ENCODE peak calls at places on chromosome 10, in six cellular contexts. E is esophagus squamous epithelium, Y is NB4, W is stomach, Z is transverse colon, A is suprapubic skin. M is an unnamed sample.
A peak's percentile ranks its signal among the peaks of the same experiment; 100 is the strongest.

GRCh38 chr10:78396754-78397153 is 363.1 kb downstream of the RPS24 start:
- DNase-seq in E (no peak), W (no peak), Y (no peak), Z (no peak), A (no peak), M (no peak)

GRCh38 chr10:119396008-119396708 is 146.4 kb downstream of the RGS10 start:
- DNase-seq in Y (no peak), W (no peak), E (no peak), Z (no peak), A (no peak), M (no peak)

GRCh38 chr10:101014966-101015581 is 15.5 kb downstream of the LZTS2 start:
- DNase-seq in W (no peak), Y (peak; percentile 51), A (no peak), E (no peak), Z (no peak), M (peak; percentile 68)

GRCh38 chr10:5494611-5495010 is 4.8 kb downstream of the CALML5 start:
- DNase-seq in A (peak; percentile 59), Z (no peak), Y (no peak), W (no peak), E (no peak), M (no peak)

GRCh38 chr10:74683621-74684114 is 142.7 kb upstream of the KAT6B start:
- DNase-seq in Y (no peak), A (no peak), E (no peak), W (no peak), Z (no peak), M (no peak)

GRCh38 chr10:103612462-103613365 is 119.2 kb downstream of the NEURL1 start:
- DNase-seq in Y (no peak), E (no peak), Z (no peak), W (no peak), A (no peak), M (no peak)

GRCh38 chr10:31090894-31091607 is 59.4 kb upstream of the ZNF438 start:
- DNase-seq in A (no peak), Z (no peak), W (no peak), E (no peak), Y (no peak), M (no peak)

GRCh38 chr10:122461367-122461728 is at the start of gene HTRA1:
- DNase-seq in E (no peak), W (peak; percentile 56), A (no peak), Y (no peak), Z (peak; percentile 52), M (no peak)

GRCh38 chr10:2279666-2280065 is 542.3 kb upstream of the ADARB2 start:
- DNase-seq in Y (no peak), E (no peak), W (no peak), Z (no peak), A (no peak), M (no peak)

GRCh38 chr10:32349199-32349585 is 2.2 kb upstream of the EPC1 start:
- DNase-seq in Y (no peak), W (no peak), Z (no peak), E (no peak), A (no peak), M (no peak)

GRCh38 chr10:126969310-126969709 is 64.1 kb downstream of the DOCK1 start:
- DNase-seq in A (peak; percentile 65), Z (peak; percentile 36), E (no peak), W (no peak), Y (no peak), M (no peak)

GRCh38 chr10:91556691-91557529 is 76.0 kb downstream of the PPP1R3C start:
- DNase-seq in A (no peak), E (no peak), Y (peak; percentile 21), W (peak; percentile 68), Z (no peak), M (no peak)

GRCh38 chr10:133520193-133520738 is 6.9 kb upstream of the CYP2E1 start:
- DNase-seq in A (peak; percentile 86), W (peak; percentile 90), E (peak; percentile 12), Y (peak; percentile 95), Z (peak; percentile 89), M (no peak)

GRCh38 chr10:62885656-62886461 is 69.7 kb upstream of the EGR2 start:
- DNase-seq in A (no peak), Y (peak; percentile 87), E (no peak), W (no peak), Z (no peak), M (no peak)

GRCh38 chr10:119517235-119518141 is 25.0 kb downstream of the RGS10 start:
- DNase-seq in E (no peak), Z (peak; percentile 59), A (no peak), W (peak; percentile 36), Y (peak; percentile 86), M (no peak)

GRCh38 chr10:116109881-116110280 is 163.1 kb downstream of the GFRA1 start:
- DNase-seq in Y (no peak), W (peak; percentile 8), E (no peak), Z (no peak), A (no peak), M (no peak)

GRCh38 chr10:100341953-100342626 is 4.9 kb upstream of the SCD start:
- DNase-seq in W (peak; percentile 55), Y (peak; percentile 73), A (no peak), E (no peak), Z (peak; percentile 68), M (no peak)

GRCh38 chr10:114304017-114304565 is 65.0 kb downstream of the VWA2 start:
- DNase-seq in Y (peak; percentile 78), A (no peak), W (peak; percentile 83), Z (peak; percentile 84), E (no peak), M (peak; percentile 63)

DNA sequence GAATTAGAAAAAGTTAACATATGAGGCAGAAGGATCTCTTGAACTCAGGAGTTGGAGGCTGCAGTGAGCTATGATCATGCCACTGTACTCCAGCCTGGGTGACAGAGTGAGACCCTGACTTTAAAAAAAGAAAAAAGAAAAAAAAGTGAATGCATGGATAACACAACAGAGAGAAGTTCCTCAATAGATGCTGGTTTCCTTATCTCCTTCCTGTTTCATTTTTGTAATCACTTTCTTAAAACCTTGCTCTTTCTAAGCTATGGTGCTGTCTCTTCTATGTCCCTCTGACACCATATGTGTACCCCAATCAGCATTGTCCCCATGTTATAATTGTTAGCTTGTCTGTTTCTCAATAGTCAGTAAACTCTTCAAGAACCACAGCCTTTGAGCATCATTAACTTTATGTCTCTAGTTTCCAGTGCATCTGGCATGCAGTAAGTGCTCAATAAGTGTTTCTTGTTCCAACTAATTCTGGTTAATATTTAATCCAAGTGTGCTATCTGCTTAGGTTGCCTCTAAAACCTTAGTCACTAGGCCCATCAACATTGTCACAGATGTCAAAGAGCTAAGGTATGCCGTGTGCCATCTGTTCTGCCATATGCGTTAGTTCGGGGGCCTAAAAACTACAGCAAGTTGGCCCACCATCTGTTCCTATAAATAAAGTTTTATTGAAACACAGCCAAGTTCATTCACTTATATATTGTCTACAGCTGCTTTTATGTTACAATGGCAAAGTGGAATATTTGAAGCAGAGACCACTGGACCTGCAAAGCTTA is 36.2 kb downstream of the MPP7 start:
- DNase-seq in E (no peak), A (no peak), W (no peak), Y (no peak), Z (no peak), M (no peak)
- TF ChIP-seq CTCF in E (no peak), A (no peak), W (no peak), Y (no peak), Z (no peak), M (no peak)

DNA sequence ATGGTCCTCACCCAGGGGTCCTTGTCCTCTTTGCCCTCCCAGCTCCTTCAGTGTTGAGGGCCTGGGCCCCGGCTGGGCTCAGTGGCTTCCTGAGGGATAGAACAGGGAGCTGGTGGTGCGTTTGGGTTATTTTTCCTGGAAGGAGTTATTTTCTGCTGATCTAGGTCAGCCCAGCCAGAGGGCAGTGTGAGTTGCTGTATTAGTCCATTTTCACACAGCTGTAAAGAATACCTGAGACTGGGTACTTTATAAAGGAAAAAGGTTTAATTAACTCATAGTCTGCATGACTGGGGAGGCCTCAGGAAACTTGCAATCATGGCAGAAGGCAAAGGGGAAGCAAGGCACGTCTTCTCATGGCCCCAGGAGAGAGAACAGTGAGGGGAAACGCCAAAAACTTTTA is 122.4 kb upstream of the PCBD1 start:
- DNase-seq in Z (no peak), A (no peak), Y (no peak), W (no peak), E (no peak), M (no peak)
- TF ChIP-seq CTCF in Z (no peak), A (no peak), Y (no peak), W (no peak), E (no peak), M (peak; percentile 44)

DNA sequence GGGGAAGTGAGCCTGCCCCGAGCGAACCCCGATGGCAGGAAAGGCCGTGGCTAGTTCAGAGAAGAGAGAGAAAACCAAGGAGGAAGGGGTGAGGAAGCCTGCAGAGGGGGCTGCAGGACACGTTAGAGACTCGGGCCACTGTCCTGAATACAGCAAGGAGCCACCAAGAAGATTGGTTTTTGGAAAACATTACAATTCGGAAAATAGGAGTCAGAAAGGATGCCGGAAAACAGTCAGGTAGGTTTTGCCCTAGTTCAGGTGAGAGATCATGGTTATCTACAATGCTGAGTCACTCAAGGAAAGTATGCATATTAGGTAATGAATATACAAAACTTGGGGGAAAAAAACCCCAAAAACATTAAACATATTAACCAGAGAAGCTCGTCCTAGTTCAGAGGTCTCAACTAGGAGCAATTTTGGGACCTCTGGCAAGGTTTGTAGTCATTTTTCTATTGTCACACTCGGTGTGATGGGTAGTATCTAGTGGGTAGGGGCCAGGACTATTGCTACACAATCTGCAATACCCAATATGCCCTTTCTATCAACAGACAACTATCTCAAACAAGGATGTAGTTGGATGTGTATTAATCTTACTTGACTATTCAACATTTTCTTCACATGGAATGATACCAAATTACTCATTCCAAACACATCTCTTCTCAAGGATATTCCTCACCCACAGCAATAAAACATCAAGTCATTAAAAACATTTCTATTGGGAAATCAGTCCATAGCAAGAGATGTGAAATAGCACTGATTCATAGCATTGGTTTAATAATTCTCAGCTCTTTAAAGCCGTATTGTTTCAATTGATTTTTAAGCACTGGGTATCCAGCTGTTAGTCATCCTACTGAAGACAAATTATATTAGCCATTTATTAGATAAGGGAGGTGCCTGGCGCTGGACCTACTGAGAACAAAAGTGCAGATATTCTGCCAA is 74.4 kb upstream of the RSU1 start:
- DNase-seq in E (no peak), A (peak; percentile 84), Y (peak; percentile 65), W (peak; percentile 29), Z (peak; percentile 47), M (no peak)
- TF ChIP-seq CTCF in E (peak; percentile 33), A (peak; percentile 48), Y (peak; percentile 40), W (peak; percentile 28), Z (no peak), M (peak; percentile 79)

GRCh38 chr10:106565546-106565945 is 599.0 kb downstream of the SORCS1 start:
- DNase-seq in Z (no peak), W (no peak), E (no peak), Y (no peak), A (no peak), M (no peak)
- TF ChIP-seq CTCF in Z (no peak), W (no peak), E (no peak), Y (no peak), A (no peak), M (no peak)

GRCh38 chr10:69885379-69886156 is 83.9 kb downstream of the COL13A1 start:
- DNase-seq in Z (no peak), W (no peak), Y (no peak), A (no peak), E (no peak), M (no peak)
- TF ChIP-seq CTCF in Z (peak; percentile 49), W (peak; percentile 23), Y (peak; percentile 36), A (no peak), E (peak; percentile 28), M (peak; percentile 70)

GRCh38 chr10:131767716-131768115 is 133.1 kb upstream of the PPP2R2D start:
- DNase-seq in W (no peak), A (no peak), E (no peak), Y (no peak), Z (no peak), M (peak; percentile 8)
- TF ChIP-seq CTCF in W (no peak), A (no peak), E (no peak), Y (no peak), Z (no peak), M (no peak)

M was measured in chondrocyte.